ENCODE peak calls at places on chromosomes 1 and 21, in seven cellular contexts. One of them, this sample, is unnamed.

GRCh38 chr1:68181165-68181556 is 51.2 kb downstream of the WLS start:
- DNase-seq in head of caudate nucleus: no peak
- DNase-seq in SW 1271: no peak
- DNase-seq in nephron progenitor cell: no peak
- DNase-seq in activated naive CD4-positive, alpha-beta T cell treated with anti-CD3 and anti-CD28 coated beads, Interleukin-2, amount 50 U/mL, for 16 hours: no peak
- DNase-seq in GM23338: no peak
- DNase-seq in anterior cingulate cortex: no peak
- DNase-seq in this sample: no peak

GRCh38 chr1:26025517-26025916 is 3.9 kb downstream of the EXTL1 start:
- DNase-seq in head of caudate nucleus: no peak
- DNase-seq in SW 1271: no peak
- DNase-seq in nephron progenitor cell: no peak
- DNase-seq in activated naive CD4-positive, alpha-beta T cell treated with anti-CD3 and anti-CD28 coated beads, Interleukin-2, amount 50 U/mL, for 16 hours: no peak
- DNase-seq in GM23338: no peak
- DNase-seq in anterior cingulate cortex: no peak
- DNase-seq in this sample: no peak

GRCh38 chr1:45913183-45913924 is 109.9 kb downstream of the MAST2 start:
- DNase-seq in head of caudate nucleus: peak; percentile 38
- DNase-seq in SW 1271: no peak
- DNase-seq in nephron progenitor cell: peak; percentile 19
- DNase-seq in activated naive CD4-positive, alpha-beta T cell treated with anti-CD3 and anti-CD28 coated beads, Interleukin-2, amount 50 U/mL, for 16 hours: no peak
- DNase-seq in GM23338: no peak
- DNase-seq in anterior cingulate cortex: no peak
- DNase-seq in this sample: no peak

GRCh38 chr1:72037745-72038343 is 244.5 kb downstream of the NEGR1 start:
- DNase-seq in head of caudate nucleus: no peak
- DNase-seq in SW 1271: peak; percentile 1
- DNase-seq in nephron progenitor cell: peak; percentile 42
- DNase-seq in activated naive CD4-positive, alpha-beta T cell treated with anti-CD3 and anti-CD28 coated beads, Interleukin-2, amount 50 U/mL, for 16 hours: no peak
- DNase-seq in GM23338: peak; percentile 80
- DNase-seq in anterior cingulate cortex: no peak
- DNase-seq in this sample: peak; percentile 40

GRCh38 chr1:24783713-24784112 is 38.5 kb downstream of the CLIC4 start:
- DNase-seq in head of caudate nucleus: no peak
- DNase-seq in SW 1271: no peak
- DNase-seq in nephron progenitor cell: no peak
- DNase-seq in activated naive CD4-positive, alpha-beta T cell treated with anti-CD3 and anti-CD28 coated beads, Interleukin-2, amount 50 U/mL, for 16 hours: no peak
- DNase-seq in GM23338: no peak
- DNase-seq in anterior cingulate cortex: no peak
- DNase-seq in this sample: no peak

GRCh38 chr1:184664042-184664659 is 90.5 kb downstream of the EDEM3 start:
- DNase-seq in head of caudate nucleus: peak; percentile 71
- DNase-seq in SW 1271: peak; percentile 2
- DNase-seq in nephron progenitor cell: peak; percentile 85
- DNase-seq in activated naive CD4-positive, alpha-beta T cell treated with anti-CD3 and anti-CD28 coated beads, Interleukin-2, amount 50 U/mL, for 16 hours: no peak
- DNase-seq in GM23338: peak; percentile 94
- DNase-seq in anterior cingulate cortex: peak; percentile 59
- DNase-seq in this sample: peak; percentile 76

GRCh38 chr1:204493145-204493881 is 1.3 kb downstream of the PIK3C2B start:
- DNase-seq in head of caudate nucleus: peak; percentile 40
- DNase-seq in SW 1271: no peak
- DNase-seq in nephron progenitor cell: no peak
- DNase-seq in activated naive CD4-positive, alpha-beta T cell treated with anti-CD3 and anti-CD28 coated beads, Interleukin-2, amount 50 U/mL, for 16 hours: no peak
- DNase-seq in GM23338: peak; percentile 52
- DNase-seq in anterior cingulate cortex: no peak
- DNase-seq in this sample: peak; percentile 68

GRCh38 chr1:199226163-199226562 is 587.3 kb downstream of the PTPRC start:
- DNase-seq in head of caudate nucleus: no peak
- DNase-seq in SW 1271: peak; percentile 6
- DNase-seq in nephron progenitor cell: no peak
- DNase-seq in activated naive CD4-positive, alpha-beta T cell treated with anti-CD3 and anti-CD28 coated beads, Interleukin-2, amount 50 U/mL, for 16 hours: peak; percentile 52
- DNase-seq in GM23338: no peak
- DNase-seq in anterior cingulate cortex: no peak
- DNase-seq in this sample: no peak

GRCh38 chr1:63326473-63327380 is 4.4 kb downstream of the FOXD3 start:
- DNase-seq in head of caudate nucleus: no peak
- DNase-seq in SW 1271: no peak
- DNase-seq in nephron progenitor cell: peak; percentile 53
- DNase-seq in activated naive CD4-positive, alpha-beta T cell treated with anti-CD3 and anti-CD28 coated beads, Interleukin-2, amount 50 U/mL, for 16 hours: no peak
- DNase-seq in GM23338: peak; percentile 65
- DNase-seq in anterior cingulate cortex: no peak
- DNase-seq in this sample: no peak

GRCh38 chr1:183515002-183515689 is 42.8 kb downstream of the SMG7 start:
- DNase-seq in head of caudate nucleus: no peak
- DNase-seq in SW 1271: peak; percentile 23
- DNase-seq in nephron progenitor cell: no peak
- DNase-seq in activated naive CD4-positive, alpha-beta T cell treated with anti-CD3 and anti-CD28 coated beads, Interleukin-2, amount 50 U/mL, for 16 hours: no peak
- DNase-seq in GM23338: no peak
- DNase-seq in anterior cingulate cortex: no peak
- DNase-seq in this sample: no peak

GRCh38 chr1:119435061-119435460 is 20.1 kb downstream of the HSD3B2 start:
- DNase-seq in head of caudate nucleus: no peak
- DNase-seq in SW 1271: no peak
- DNase-seq in nephron progenitor cell: no peak
- DNase-seq in activated naive CD4-positive, alpha-beta T cell treated with anti-CD3 and anti-CD28 coated beads, Interleukin-2, amount 50 U/mL, for 16 hours: no peak
- DNase-seq in GM23338: no peak
- DNase-seq in anterior cingulate cortex: no peak
- DNase-seq in this sample: no peak

GRCh38 chr1:64097859-64098258 is 105.6 kb upstream of the UBE2U start:
- DNase-seq in head of caudate nucleus: no peak
- DNase-seq in SW 1271: no peak
- DNase-seq in nephron progenitor cell: no peak
- DNase-seq in activated naive CD4-positive, alpha-beta T cell treated with anti-CD3 and anti-CD28 coated beads, Interleukin-2, amount 50 U/mL, for 16 hours: no peak
- DNase-seq in GM23338: no peak
- DNase-seq in anterior cingulate cortex: no peak
- DNase-seq in this sample: no peak

GRCh38 chr1:25066253-25066652 is 136.2 kb upstream of the RUNX3 start:
- DNase-seq in head of caudate nucleus: no peak
- DNase-seq in SW 1271: no peak
- DNase-seq in nephron progenitor cell: no peak
- DNase-seq in activated naive CD4-positive, alpha-beta T cell treated with anti-CD3 and anti-CD28 coated beads, Interleukin-2, amount 50 U/mL, for 16 hours: no peak
- DNase-seq in GM23338: no peak
- DNase-seq in anterior cingulate cortex: no peak
- DNase-seq in this sample: no peak

GRCh38 chr21:26124421-26124833 is 46.1 kb downstream of the APP start:
- DNase-seq in head of caudate nucleus: no peak
- DNase-seq in SW 1271: no peak
- DNase-seq in nephron progenitor cell: no peak
- DNase-seq in activated naive CD4-positive, alpha-beta T cell treated with anti-CD3 and anti-CD28 coated beads, Interleukin-2, amount 50 U/mL, for 16 hours: no peak
- DNase-seq in GM23338: no peak
- DNase-seq in anterior cingulate cortex: no peak
- DNase-seq in this sample: no peak

GRCh38 chr1:58432813-58433668 is 113.5 kb downstream of the OMA1 start:
- DNase-seq in head of caudate nucleus: peak; percentile 75
- DNase-seq in SW 1271: peak; percentile 4
- DNase-seq in nephron progenitor cell: peak; percentile 76
- DNase-seq in activated naive CD4-positive, alpha-beta T cell treated with anti-CD3 and anti-CD28 coated beads, Interleukin-2, amount 50 U/mL, for 16 hours: no peak
- DNase-seq in GM23338: peak; percentile 79
- DNase-seq in anterior cingulate cortex: peak; percentile 10
- DNase-seq in this sample: peak; percentile 55

GRCh38 chr1:7886346-7886745 is 33.5 kb upstream of the UTS2 start:
- DNase-seq in head of caudate nucleus: no peak
- DNase-seq in SW 1271: no peak
- DNase-seq in nephron progenitor cell: no peak
- DNase-seq in activated naive CD4-positive, alpha-beta T cell treated with anti-CD3 and anti-CD28 coated beads, Interleukin-2, amount 50 U/mL, for 16 hours: no peak
- DNase-seq in GM23338: no peak
- DNase-seq in anterior cingulate cortex: no peak
- DNase-seq in this sample: no peak

GRCh38 chr1:10635385-10635896 is 160.7 kb downstream of the PEX14 start:
- DNase-seq in head of caudate nucleus: no peak
- DNase-seq in SW 1271: no peak
- DNase-seq in nephron progenitor cell: no peak
- DNase-seq in activated naive CD4-positive, alpha-beta T cell treated with anti-CD3 and anti-CD28 coated beads, Interleukin-2, amount 50 U/mL, for 16 hours: no peak
- DNase-seq in GM23338: no peak
- DNase-seq in anterior cingulate cortex: no peak
- DNase-seq in this sample: no peak

GRCh38 chr1:226637147-226637935 is 88.8 kb downstream of the STUM start:
- DNase-seq in head of caudate nucleus: peak; percentile 12
- DNase-seq in SW 1271: no peak
- DNase-seq in nephron progenitor cell: peak; percentile 38
- DNase-seq in activated naive CD4-positive, alpha-beta T cell treated with anti-CD3 and anti-CD28 coated beads, Interleukin-2, amount 50 U/mL, for 16 hours: no peak
- DNase-seq in GM23338: peak; percentile 76
- DNase-seq in anterior cingulate cortex: no peak
- DNase-seq in this sample: no peak

GRCh38 chr1:171137580-171137979 is 46.9 kb downstream of the FMO3 start:
- DNase-seq in head of caudate nucleus: no peak
- DNase-seq in SW 1271: no peak
- DNase-seq in nephron progenitor cell: no peak
- DNase-seq in activated naive CD4-positive, alpha-beta T cell treated with anti-CD3 and anti-CD28 coated beads, Interleukin-2, amount 50 U/mL, for 16 hours: no peak
- DNase-seq in GM23338: peak; percentile 22
- DNase-seq in anterior cingulate cortex: no peak
- DNase-seq in this sample: no peak

GRCh38 chr21:28069446-28069845 is 923.2 kb downstream of the LTN1 start:
- DNase-seq in head of caudate nucleus: no peak
- DNase-seq in SW 1271: no peak
- DNase-seq in nephron progenitor cell: no peak
- DNase-seq in activated naive CD4-positive, alpha-beta T cell treated with anti-CD3 and anti-CD28 coated beads, Interleukin-2, amount 50 U/mL, for 16 hours: no peak
- DNase-seq in GM23338: peak; percentile 66
- DNase-seq in anterior cingulate cortex: no peak
- DNase-seq in this sample: no peak

GRCh38 chr1:64356636-64357256 is 113.2 kb upstream of the CACHD1 start:
- DNase-seq in head of caudate nucleus: no peak
- DNase-seq in SW 1271: no peak
- DNase-seq in nephron progenitor cell: peak; percentile 29
- DNase-seq in activated naive CD4-positive, alpha-beta T cell treated with anti-CD3 and anti-CD28 coated beads, Interleukin-2, amount 50 U/mL, for 16 hours: no peak
- DNase-seq in GM23338: peak; percentile 59
- DNase-seq in anterior cingulate cortex: no peak
- DNase-seq in this sample: no peak

GRCh38 chr1:30955448-30956015 is 47.0 kb upstream of the SDC3 start:
- DNase-seq in head of caudate nucleus: no peak
- DNase-seq in SW 1271: no peak
- DNase-seq in nephron progenitor cell: no peak
- DNase-seq in activated naive CD4-positive, alpha-beta T cell treated with anti-CD3 and anti-CD28 coated beads, Interleukin-2, amount 50 U/mL, for 16 hours: no peak
- DNase-seq in GM23338: no peak
- DNase-seq in anterior cingulate cortex: no peak
- DNase-seq in this sample: no peak

GRCh38 chr1:56360021-56360420 is 219.3 kb downstream of the PLPP3 start:
- DNase-seq in head of caudate nucleus: no peak
- DNase-seq in SW 1271: no peak
- DNase-seq in nephron progenitor cell: no peak
- DNase-seq in activated naive CD4-positive, alpha-beta T cell treated with anti-CD3 and anti-CD28 coated beads, Interleukin-2, amount 50 U/mL, for 16 hours: no peak
- DNase-seq in GM23338: no peak
- DNase-seq in anterior cingulate cortex: no peak
- DNase-seq in this sample: no peak

GRCh38 chr1:156387899-156388813 is 19.1 kb downstream of the RHBG start:
- DNase-seq in head of caudate nucleus: peak; percentile 96
- DNase-seq in SW 1271: no peak
- DNase-seq in nephron progenitor cell: peak; percentile 77
- DNase-seq in activated naive CD4-positive, alpha-beta T cell treated with anti-CD3 and anti-CD28 coated beads, Interleukin-2, amount 50 U/mL, for 16 hours: no peak
- DNase-seq in GM23338: peak; percentile 75
- DNase-seq in anterior cingulate cortex: peak; percentile 90
- DNase-seq in this sample: no peak

GRCh38 chr1:22886211-22886610 is 86.5 kb downstream of the LACTBL1 start:
- DNase-seq in head of caudate nucleus: peak; percentile 16
- DNase-seq in SW 1271: no peak
- DNase-seq in nephron progenitor cell: no peak
- DNase-seq in activated naive CD4-positive, alpha-beta T cell treated with anti-CD3 and anti-CD28 coated beads, Interleukin-2, amount 50 U/mL, for 16 hours: no peak
- DNase-seq in GM23338: no peak
- DNase-seq in anterior cingulate cortex: no peak
- DNase-seq in this sample: no peak

GRCh38 chr1:14934867-14935266 is 218.7 kb upstream of the TMEM51 start:
- DNase-seq in head of caudate nucleus: no peak
- DNase-seq in SW 1271: no peak
- DNase-seq in nephron progenitor cell: no peak
- DNase-seq in activated naive CD4-positive, alpha-beta T cell treated with anti-CD3 and anti-CD28 coated beads, Interleukin-2, amount 50 U/mL, for 16 hours: no peak
- DNase-seq in GM23338: no peak
- DNase-seq in anterior cingulate cortex: no peak
- DNase-seq in this sample: no peak

GRCh38 chr1:44659566-44659965 is 14.7 kb downstream of the TMEM53 start:
- DNase-seq in head of caudate nucleus: no peak
- DNase-seq in SW 1271: no peak
- DNase-seq in nephron progenitor cell: no peak
- DNase-seq in activated naive CD4-positive, alpha-beta T cell treated with anti-CD3 and anti-CD28 coated beads, Interleukin-2, amount 50 U/mL, for 16 hours: no peak
- DNase-seq in GM23338: no peak
- DNase-seq in anterior cingulate cortex: no peak
- DNase-seq in this sample: no peak

GRCh38 chr1:245946905-245947304 is 560.2 kb downstream of the SMYD3 start:
- DNase-seq in head of caudate nucleus: no peak
- DNase-seq in SW 1271: no peak
- DNase-seq in nephron progenitor cell: no peak
- DNase-seq in activated naive CD4-positive, alpha-beta T cell treated with anti-CD3 and anti-CD28 coated beads, Interleukin-2, amount 50 U/mL, for 16 hours: no peak
- DNase-seq in GM23338: no peak
- DNase-seq in anterior cingulate cortex: no peak
- DNase-seq in this sample: no peak

GRCh38 chr1:26696645-26697440 is 1.0 kb downstream of the ARID1A start:
- DNase-seq in head of caudate nucleus: peak; percentile 40
- DNase-seq in SW 1271: no peak
- DNase-seq in nephron progenitor cell: peak; percentile 46
- DNase-seq in activated naive CD4-positive, alpha-beta T cell treated with anti-CD3 and anti-CD28 coated beads, Interleukin-2, amount 50 U/mL, for 16 hours: peak; percentile 77
- DNase-seq in GM23338: no peak
- DNase-seq in anterior cingulate cortex: no peak
- DNase-seq in this sample: peak; percentile 35

GRCh38 chr1:27872059-27872801 is at the start of gene THEMIS2:
- DNase-seq in head of caudate nucleus: peak; percentile 54
- DNase-seq in SW 1271: peak; percentile 13
- DNase-seq in nephron progenitor cell: peak; percentile 90
- DNase-seq in activated naive CD4-positive, alpha-beta T cell treated with anti-CD3 and anti-CD28 coated beads, Interleukin-2, amount 50 U/mL, for 16 hours: peak; percentile 86
- DNase-seq in GM23338: peak; percentile 86
- DNase-seq in anterior cingulate cortex: no peak
- DNase-seq in this sample: peak; percentile 73

GRCh38 chr1:119743308-119743707 is 25.4 kb downstream of the HMGCS2 start:
- DNase-seq in head of caudate nucleus: no peak
- DNase-seq in SW 1271: no peak
- DNase-seq in nephron progenitor cell: no peak
- DNase-seq in activated naive CD4-positive, alpha-beta T cell treated with anti-CD3 and anti-CD28 coated beads, Interleukin-2, amount 50 U/mL, for 16 hours: no peak
- DNase-seq in GM23338: no peak
- DNase-seq in anterior cingulate cortex: no peak
- DNase-seq in this sample: peak; percentile 49

GRCh38 chr1:230401763-230402294 is 24.3 kb downstream of the PGBD5 start:
- DNase-seq in head of caudate nucleus: no peak
- DNase-seq in SW 1271: no peak
- DNase-seq in nephron progenitor cell: no peak
- DNase-seq in activated naive CD4-positive, alpha-beta T cell treated with anti-CD3 and anti-CD28 coated beads, Interleukin-2, amount 50 U/mL, for 16 hours: no peak
- DNase-seq in GM23338: no peak
- DNase-seq in anterior cingulate cortex: no peak
- DNase-seq in this sample: no peak

GRCh38 chr1:226571901-226572300 is 23.3 kb downstream of the STUM start:
- DNase-seq in head of caudate nucleus: no peak
- DNase-seq in SW 1271: no peak
- DNase-seq in nephron progenitor cell: no peak
- DNase-seq in activated naive CD4-positive, alpha-beta T cell treated with anti-CD3 and anti-CD28 coated beads, Interleukin-2, amount 50 U/mL, for 16 hours: no peak
- DNase-seq in GM23338: no peak
- DNase-seq in anterior cingulate cortex: no peak
- DNase-seq in this sample: no peak

This sample was measured in thyroid gland.